ENCODE peak calls at places on chromosomes 16 and 17, in six cellular contexts. D, C, R, V, P and Y are unnamed samples.

GRCh38 chr17:81114694-81115093 is 50.6 kb upstream of the PVALEF start:
- DNase-seq in P (no peak), R (no peak), V (no peak), D (no peak), C (no peak), Y (no peak)

GRCh38 chr16:3902731-3903130 is 22.2 kb upstream of the CREBBP start:
- DNase-seq in D (no peak), R (no peak), V (no peak), P (no peak), C (no peak), Y (no peak)

GRCh38 chr17:74085434-74085833 is 118.0 kb upstream of the RPL38 start:
- DNase-seq in R (no peak), V (no peak), P (no peak), D (peak; percentile 52), C (peak; percentile 53), Y (peak; percentile 34)

GRCh38 chr17:48646183-48647102 is 20.3 kb upstream of the HOXB9 start:
- DNase-seq in D (peak; percentile 50), P (no peak), C (peak; percentile 68), R (no peak), V (no peak), Y (peak; percentile 77)

GRCh38 chr17:2393184-2393953 is 7.5 kb downstream of the MNT start:
- DNase-seq in C (peak; percentile 84), V (no peak), R (no peak), P (peak; percentile 42), D (peak; percentile 83), Y (peak; percentile 88)

GRCh38 chr17:41406205-41406604 is 8.8 kb upstream of the KRT31 start:
- DNase-seq in P (no peak), D (no peak), V (no peak), C (no peak), R (no peak), Y (no peak)

GRCh38 chr16:86211800-86212199 is 298.5 kb upstream of the FOXF1 start:
- DNase-seq in R (no peak), D (no peak), P (no peak), C (no peak), V (no peak), Y (no peak)

GRCh38 chr17:57832299-57832698 is 17.5 kb downstream of the MRPS23 start:
- DNase-seq in P (no peak), D (no peak), C (no peak), V (no peak), R (no peak), Y (no peak)

GRCh38 chr17:921161-921560 is 58.4 kb downstream of the NXN start:
- DNase-seq in C (no peak), R (no peak), D (no peak), P (no peak), V (no peak), Y (no peak)

GRCh38 chr16:2706085-2706484 is 13.9 kb downstream of the PRSS27 start:
- DNase-seq in V (no peak), R (no peak), D (no peak), P (no peak), C (no peak), Y (no peak)

GRCh38 chr16:80806957-80807356 is 2.6 kb upstream of the CDYL2 start:
- DNase-seq in P (peak; percentile 11), C (no peak), D (no peak), V (no peak), R (no peak), Y (no peak)

GRCh38 chr17:36464765-36465088 is 21.8 kb upstream of the ZNHIT3 start:
- DNase-seq in V (no peak), D (peak; percentile 32), R (no peak), P (no peak), C (peak; percentile 75), Y (no peak)

GRCh38 chr17:36460265-36460937 is 26.1 kb upstream of the ZNHIT3 start:
- DNase-seq in C (no peak), D (no peak), V (no peak), P (no peak), R (no peak), Y (peak; percentile 22)

GRCh38 chr17:36461330-36462110 is 25.0 kb upstream of the ZNHIT3 start:
- DNase-seq in D (no peak), R (no peak), V (no peak), C (no peak), P (no peak), Y (no peak)

GRCh38 chr17:36459601-36460000 is 26.9 kb upstream of the ZNHIT3 start:
- DNase-seq in D (no peak), V (no peak), P (no peak), R (no peak), C (no peak), Y (no peak)

GRCh38 chr17:36463916-36464764 is 22.3 kb upstream of the ZNHIT3 start:
- DNase-seq in R (no peak), C (peak; percentile 97), D (peak; percentile 94), P (peak; percentile 45), V (peak; percentile 69), Y (peak; percentile 88)
- TF ChIP-seq CREB1 in R (no peak), C (peak; percentile 80), D (no peak), P (no peak), V (peak; percentile 72), Y (no peak)

GRCh38 chr17:34161600-34161999 is 93.5 kb upstream of the CCL2 start:
- DNase-seq in C (no peak), P (no peak), V (no peak), D (no peak), R (no peak), Y (no peak)
- TF ChIP-seq CREB1 in C (no peak), P (no peak), V (no peak), D (no peak), R (no peak), Y (no peak)

GRCh38 chr16:23773339-23773738 is 18.5 kb downstream of the CHP2 start:
- DNase-seq in P (no peak), D (no peak), V (no peak), R (no peak), C (no peak), Y (no peak)

GRCh38 chr16:23771642-23772041 is 16.8 kb downstream of the CHP2 start:
- DNase-seq in V (no peak), P (no peak), C (no peak), R (no peak), D (no peak), Y (no peak)

GRCh38 chr16:23768581-23768980 is 13.8 kb downstream of the CHP2 start:
- DNase-seq in D (no peak), C (no peak), R (no peak), V (no peak), P (no peak), Y (no peak)

GRCh38 chr16:23765933-23766332 is 11.1 kb downstream of the CHP2 start:
- DNase-seq in P (no peak), D (no peak), C (no peak), V (no peak), R (no peak), Y (no peak)

GRCh38 chr16:23771027-23771426 is 16.2 kb downstream of the CHP2 start:
- DNase-seq in C (no peak), D (no peak), R (no peak), V (no peak), P (no peak), Y (no peak)
- TF ChIP-seq CREB1 in C (no peak), D (no peak), R (no peak), V (no peak), P (no peak), Y (no peak)

GRCh38 chr16:48062681-48063080 is 93.1 kb downstream of the ABCC12 start:
- DNase-seq in R (no peak), P (no peak), D (no peak), C (no peak), V (no peak), Y (no peak)
- TF ChIP-seq CREB1 in R (no peak), P (no peak), D (no peak), C (no peak), V (no peak), Y (no peak)

GRCh38 chr16:47304563-47304962 is 156.3 kb downstream of the ITFG1 start:
- DNase-seq in R (no peak), D (no peak), P (no peak), C (no peak), V (no peak), Y (no peak)

GRCh38 chr16:47309581-47310312 is 151.1 kb downstream of the ITFG1 start:
- DNase-seq in D (no peak), V (no peak), C (no peak), R (no peak), P (no peak), Y (no peak)

GRCh38 chr16:47310792-47311211 is 150.1 kb downstream of the ITFG1 start:
- DNase-seq in R (peak; percentile 17), P (no peak), D (no peak), C (no peak), V (no peak), Y (no peak)

GRCh38 chr16:47311738-47312505 is 148.9 kb downstream of the ITFG1 start:
- DNase-seq in P (no peak), R (no peak), V (peak; percentile 17), C (peak; percentile 65), D (peak; percentile 30), Y (no peak)

DNA sequence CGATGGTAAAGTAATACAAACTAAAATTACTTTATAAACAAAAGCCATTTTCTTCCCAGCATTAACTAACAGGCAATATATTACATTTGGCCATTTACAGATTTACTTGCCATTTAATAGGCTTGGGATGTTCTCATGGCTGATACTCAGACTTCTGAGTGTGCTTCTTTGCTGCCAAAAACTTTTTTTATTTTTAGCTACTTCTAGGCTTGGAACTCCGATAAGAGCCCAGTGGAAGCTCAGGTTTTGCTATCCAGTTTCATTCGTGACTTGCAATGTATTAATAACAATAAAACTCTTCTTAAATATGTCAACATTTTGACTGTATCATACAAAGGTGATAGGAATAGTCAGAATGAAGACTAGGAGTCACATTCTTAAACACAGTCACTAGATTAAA is 152.3 kb downstream of the ITFG1 start:
- DNase-seq in V (no peak), P (no peak), D (no peak), C (no peak), R (no peak), Y (no peak)
- TF ChIP-seq CREB1 in V (no peak), P (no peak), D (no peak), C (no peak), R (no peak), Y (no peak)

GRCh38 chr16:68737730-68738590 is 868 bp downstream of the CDH1 start:
- DNase-seq in P (no peak), C (peak; percentile 64), R (no peak), D (peak; percentile 64), V (no peak), Y (no peak)
- TF ChIP-seq CREB1 in P (no peak), C (peak; percentile 51), R (no peak), D (no peak), V (peak; percentile 35), Y (no peak)

GRCh38 chr17:4098516-4099209 is 44.2 kb downstream of the ZZEF1 start:
- DNase-seq in V (no peak), C (no peak), D (no peak), R (no peak), P (no peak), Y (no peak)
- TF ChIP-seq CREB1 in V (no peak), C (no peak), D (no peak), R (no peak), P (no peak), Y (no peak)

GRCh38 chr17:42535400-42536047 is 517 bp upstream of the NAGLU start:
- DNase-seq in P (no peak), D (no peak), R (no peak), V (no peak), C (no peak), Y (peak; percentile 49)
- TF ChIP-seq CREB1 in P (no peak), D (no peak), R (no peak), V (no peak), C (peak; percentile 3), Y (no peak)